ENCODE peak calls at places on chromosomes 6 and 20, in four cellular contexts. J, O, Z and N are unnamed samples.

GRCh38 chr6:26121141-26122004 is 34.1 kb downstream of the HFE start:
- DNase-seq in J (no peak), O (no peak), Z (no peak), N (no peak)

GRCh38 chr6:134195164-134195906 is 122.6 kb downstream of the SGK1 start:
- DNase-seq in J (no peak), O (no peak), Z (no peak), N (no peak)

GRCh38 chr6:18985061-18985460 is 597.9 kb downstream of the RNF144B start:
- DNase-seq in J (no peak), O (no peak), Z (no peak), N (no peak)

GRCh38 chr6:53728570-53729194 is 63.1 kb upstream of the KLHL31 start:
- DNase-seq in J (peak; percentile 37), O (peak; percentile 47), Z (peak; percentile 7), N (no peak)

GRCh38 chr20:856361-856775 is 22.9 kb downstream of the FAM110A start:
- DNase-seq in J (no peak), O (no peak), Z (no peak), N (peak; percentile 67)

GRCh38 chr6:37994238-37994637 is 174.7 kb downstream of the ZFAND3 start:
- DNase-seq in J (no peak), O (no peak), Z (no peak), N (no peak)

GRCh38 chr6:47456536-47456975 is 21.0 kb upstream of the CD2AP start:
- DNase-seq in J (no peak), O (no peak), Z (peak; percentile 89), N (no peak)

GRCh38 chr6:140253096-140253495 is 878.6 kb upstream of the CITED2 start:
- DNase-seq in J (no peak), O (no peak), Z (no peak), N (no peak)

GRCh38 chr20:33411136-33411690 is 9.9 kb upstream of the CDK5RAP1 start:
- DNase-seq in J (no peak), O (no peak), Z (no peak), N (no peak)